ENCODE peak calls at places on chromosomes 5 and 9, in five cellular contexts. O is SK-N-SH, L is GM12878, C is H1, Q is HCT116. F is an unnamed sample.

GRCh38 chr5:79236364-79236969 is 536 bp downstream of the JMY start:
- DNase-seq in L (no peak), O (peak; percentile 82), C (no peak), Q (no peak), F (peak; percentile 20)

GRCh38 chr5:55535199-55535905 is 588 bp upstream of the PLPP1 start:
- DNase-seq in Q (no peak), L (no peak), O (no peak), C (no peak), F (peak; percentile 4)

GRCh38 chr9:112310826-112311225 is 22.6 kb downstream of the PTBP3 start:
- DNase-seq in L (no peak), C (no peak), Q (no peak), O (no peak), F (no peak)

GRCh38 chr9:2385746-2386145 is 235.8 kb upstream of the VLDLR start:
- DNase-seq in Q (no peak), L (no peak), O (no peak), C (no peak), F (no peak)

GRCh38 chr5:72206994-72207393 is 99.7 kb downstream of the MAP1B start:
- DNase-seq in O (no peak), C (no peak), L (no peak), Q (no peak), F (no peak)

GRCh38 chr9:83403864-83404263 is 134.3 kb downstream of the FRMD3 start:
- DNase-seq in C (no peak), O (no peak), L (no peak), Q (no peak), F (no peak)

GRCh38 chr9:104747565-104748358 is at the start of gene NIPSNAP3A:
- DNase-seq in C (peak; percentile 89), Q (peak; percentile 41), O (peak; percentile 94), L (peak; percentile 63), F (peak; percentile 49)

GRCh38 chr5:78405820-78406750 is 45.7 kb downstream of the SCAMP1 start:
- DNase-seq in O (no peak), L (peak; percentile 19), Q (no peak), C (no peak), F (peak; percentile 76)

GRCh38 chr5:158914008-158914407 is 185.7 kb downstream of the EBF1 start:
- DNase-seq in L (no peak), C (no peak), O (no peak), Q (no peak), F (no peak)

GRCh38 chr9:71218774-71219173 is 97.4 kb upstream of the TRPM3 start:
- DNase-seq in Q (no peak), L (no peak), C (no peak), O (no peak), F (no peak)

GRCh38 chr9:73037613-73038012 is 84.8 kb upstream of the ALDH1A1 start:
- DNase-seq in O (no peak), L (no peak), C (no peak), Q (no peak), F (no peak)

GRCh38 chr9:33147770-33148169 is 19.4 kb downstream of the B4GALT1 start:
- DNase-seq in O (no peak), Q (no peak), C (no peak), L (no peak), F (no peak)

GRCh38 chr5:82599692-82600091 is 321.5 kb upstream of the RPS23 start:
- DNase-seq in L (no peak), Q (no peak), O (no peak), C (no peak), F (no peak)

GRCh38 chr5:60149081-60149480 is 255.6 kb upstream of the PDE4D start:
- DNase-seq in Q (no peak), C (no peak), L (no peak), O (no peak), F (no peak)

GRCh38 chr9:110192531-110193326 is 15.2 kb downstream of the C9orf152 start:
- DNase-seq in L (no peak), C (no peak), Q (no peak), O (no peak), F (peak; percentile 78)

GRCh38 chr5:3218916-3219650 is 376.5 kb upstream of the IRX1 start:
- DNase-seq in L (no peak), C (no peak), O (no peak), Q (no peak), F (no peak)

GRCh38 chr9:30967484-30967883 is 1417.0 kb upstream of the ACO1 start:
- DNase-seq in Q (peak; percentile 3), O (no peak), C (no peak), L (no peak), F (no peak)

GRCh38 chr5:79552984-79553383 is 39.0 kb upstream of the HOMER1 start:
- DNase-seq in L (no peak), Q (no peak), O (peak; percentile 51), C (no peak), F (peak; percentile 46)

GRCh38 chr5:56669534-56670483 is 145.5 kb upstream of the MAP3K1 start:
- DNase-seq in O (no peak), C (peak; percentile 47), Q (no peak), L (peak; percentile 98), F (peak; percentile 12)

GRCh38 chr9:97411789-97412627 is at the start of gene TDRD7:
- DNase-seq in L (peak; percentile 50), Q (peak; percentile 61), C (peak; percentile 91), O (peak; percentile 98), F (peak; percentile 75)

GRCh38 chr9:98168153-98168780 is 24.2 kb downstream of the CORO2A start:
- DNase-seq in Q (no peak), L (no peak), C (no peak), O (no peak), F (no peak)

GRCh38 chr5:142886211-142886610 is 116.0 kb downstream of the ARHGAP26 start:
- DNase-seq in C (no peak), Q (no peak), L (no peak), O (no peak), F (peak; percentile 33)

GRCh38 chr5:81134066-81134465 is 99.1 kb upstream of the CKMT2 start:
- DNase-seq in L (no peak), C (no peak), Q (no peak), O (no peak), F (no peak)

GRCh38 chr9:136740491-136740890 is 2.2 kb downstream of the LCN10 start:
- DNase-seq in L (no peak), Q (no peak), O (no peak), C (no peak), F (no peak)

GRCh38 chr9:10793306-10793705 is 180.5 kb upstream of the PTPRD start:
- DNase-seq in O (no peak), C (no peak), Q (no peak), L (no peak), F (no peak)

GRCh38 chr5:139588962-139589361 is 27.8 kb downstream of the UBE2D2 start:
- DNase-seq in C (no peak), O (no peak), L (no peak), Q (no peak), F (no peak)

GRCh38 chr5:139592289-139592688 is 31.1 kb downstream of the UBE2D2 start:
- DNase-seq in Q (no peak), L (no peak), O (no peak), C (no peak), F (no peak)

GRCh38 chr5:139597134-139597533 is 36.0 kb downstream of the UBE2D2 start:
- DNase-seq in Q (no peak), C (no peak), L (no peak), O (peak; percentile 50), F (no peak)

GRCh38 chr5:139593716-139594319 is 32.7 kb downstream of the UBE2D2 start:
- DNase-seq in Q (peak; percentile 21), O (no peak), C (no peak), L (no peak), F (peak; percentile 69)
- TF ChIP-seq RAD21 in Q (no peak), O (no peak), C (no peak), L (no peak), F (no peak)

DNA sequence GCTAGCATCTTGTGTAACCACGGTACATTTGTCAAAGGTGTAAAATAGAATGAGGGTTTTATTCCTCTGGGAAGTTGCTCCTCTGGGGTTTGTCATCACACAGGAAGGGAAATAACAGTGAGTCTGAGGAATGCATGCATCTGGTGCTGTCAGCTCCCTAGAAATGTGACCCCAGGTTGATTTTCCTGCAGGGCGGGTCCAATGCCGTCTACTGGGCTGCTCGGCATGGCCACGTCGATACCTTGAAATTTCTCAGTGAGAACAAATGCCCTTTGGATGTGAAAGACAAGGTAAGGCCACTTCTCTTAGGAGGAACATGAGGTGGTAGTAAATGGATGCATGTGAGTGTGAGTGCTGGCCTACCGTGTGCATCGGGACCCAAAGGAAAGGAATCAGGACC is 78.8 kb upstream of the CTSL start:
- DNase-seq in Q (no peak), L (no peak), O (no peak), C (no peak), F (no peak)
- H3K4me1 ChIP-seq in Q (no peaks in the 10 kb centered on the region), L (no peaks in the 10 kb centered on the region), O (peaks cover 27% of the 10 kb centered on the region), C (peaks cover 9% of the 10 kb centered on the region), F (no peaks in the 10 kb centered on the region)

GRCh38 chr9:86723351-86723750 is 224.0 kb downstream of the GAS1 start:
- DNase-seq in O (no peak), L (no peak), Q (no peak), C (no peak), F (no peak)

GRCh38 chr9:86724528-86724927 is 222.8 kb downstream of the GAS1 start:
- DNase-seq in L (no peak), Q (no peak), C (no peak), O (no peak), F (no peak)

GRCh38 chr9:86722706-86723075 is 224.6 kb downstream of the GAS1 start:
- DNase-seq in C (no peak), L (no peak), O (no peak), Q (no peak), F (no peak)

GRCh38 chr9:86720893-86721698 is 226.2 kb downstream of the GAS1 start:
- DNase-seq in C (no peak), L (no peak), O (no peak), Q (no peak), F (no peak)

DNA sequence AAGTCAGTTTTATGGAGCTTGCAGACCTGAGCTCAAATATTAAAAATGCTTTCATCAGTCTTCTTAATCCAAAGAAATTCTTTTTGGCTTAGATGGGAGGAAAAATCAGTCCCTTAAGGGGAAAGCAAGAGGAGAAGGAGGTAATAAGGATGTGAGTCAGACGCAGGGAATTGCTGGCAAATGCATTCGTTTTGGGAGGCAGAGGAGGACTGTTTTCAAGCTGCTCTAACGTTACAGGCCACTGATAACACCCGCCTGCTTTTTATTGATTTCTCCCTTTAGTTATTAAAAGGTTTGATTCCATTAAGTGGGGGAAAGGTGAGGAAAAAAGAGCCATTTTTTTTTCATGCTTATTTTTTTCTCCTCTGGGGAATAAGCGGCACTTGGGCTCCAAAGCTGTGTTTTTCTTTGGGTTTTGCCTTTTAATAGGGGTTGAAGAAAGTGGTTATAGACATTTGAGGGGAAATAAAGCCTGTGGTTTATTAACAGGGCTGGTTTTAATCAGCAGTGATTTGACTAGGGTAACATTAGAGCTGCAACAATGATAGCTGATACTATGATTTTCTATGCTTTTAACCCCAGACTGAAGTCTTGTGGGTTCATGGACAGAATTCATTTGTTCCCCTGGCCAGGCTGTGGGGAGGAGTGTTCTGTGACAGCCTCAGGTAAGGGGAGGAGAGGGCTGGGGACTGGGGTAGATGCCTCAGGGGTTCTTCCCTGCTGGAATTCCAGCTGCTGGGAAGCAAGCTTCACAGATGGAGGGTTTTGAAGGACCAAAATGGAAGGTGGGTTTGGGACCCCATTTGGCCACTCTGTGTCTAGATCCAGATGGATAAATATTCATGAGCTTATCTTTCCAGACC is 225.2 kb downstream of the GAS1 start:
- DNase-seq in L (no peak), C (no peak), O (no peak), Q (no peak), F (peak; percentile 93)
- TF ChIP-seq RAD21 in L (no peak), C (no peak), O (no peak), Q (no peak), F (peak; percentile 8)

GRCh38 chr9:487429-487828 is 272.8 kb downstream of the DOCK8 start:
- DNase-seq in O (no peak), Q (no peak), L (no peak), C (no peak), F (no peak)
- H3K4me1 ChIP-seq in O (no peaks in the 10 kb centered on the region), Q (no peaks in the 10 kb centered on the region), L (no peaks in the 10 kb centered on the region), C (no peaks in the 10 kb centered on the region), F (no peaks in the 10 kb centered on the region)

GRCh38 chr5:180209137-180209581 is at the start of gene RASGEF1C:
- DNase-seq in O (peak; percentile 97), L (no peak), C (peak; percentile 82), Q (peak; percentile 19), F (peak; percentile 47)
- TF ChIP-seq RAD21 in O (peak; percentile 41), L (peak; percentile 19), C (peak; percentile 51), Q (peak; percentile 16), F (peak; percentile 45)